ENCODE peak calls at places on chromosomes 3 and 15, in ten cellular contexts. R is A549; W is WTC11; A is IMR-90; Z is thyroid gland; K is fibroblast of lung; S is kidney; Y is CD8-positive, alpha-beta T cell; H is type B pancreatic cell; J is thoracic aorta. I is an unnamed sample.

GRCh38 chr3:16528581-16528993 is 15.1 kb upstream of the RFTN1 start:
- DNase-seq in W (no peak), A (no peak), J (no peak), Z (peak; percentile 44), S (no peak), R (no peak), Y (no peak), H (no peak), K (no peak), I (no peak)

GRCh38 chr3:12878026-12878636 is 36.8 kb upstream of the RPL32 start:
- DNase-seq in A (no peak), R (no peak), W (no peak), S (no peak), H (no peak), K (no peak), J (no peak), Z (no peak), Y (no peak), I (no peak)

GRCh38 chr15:63503739-63504246 is 600 bp upstream of the USP3 start:
- DNase-seq in A (peak; percentile 93), H (no peak), R (peak; percentile 93), Y (peak; percentile 89), S (peak; percentile 93), Z (peak; percentile 65), W (peak; percentile 36), J (peak; percentile 63), K (peak; percentile 77), I (peak; percentile 45)

GRCh38 chr15:26771917-26772587 is 814 bp downstream of the GABRB3 start:
- DNase-seq in A (no peak), W (no peak), Z (peak; percentile 48), S (no peak), K (no peak), R (peak; percentile 52), Y (no peak), H (no peak), J (no peak), I (no peak)

GRCh38 chr3:58272891-58273290 is 33.2 kb upstream of the RPP14 start:
- DNase-seq in W (no peak), J (no peak), A (peak; percentile 42), S (no peak), Z (no peak), R (no peak), Y (no peak), K (peak; percentile 42), H (no peak), I (no peak)

GRCh38 chr15:65916664-65917406 is 47.5 kb downstream of the RAB11A start:
- DNase-seq in S (peak; percentile 83), K (peak; percentile 59), Y (no peak), J (no peak), A (peak; percentile 74), Z (peak; percentile 73), H (no peak), R (peak; percentile 76), W (peak; percentile 87), I (no peak)

GRCh38 chr3:138351916-138352555 is 3.7 kb downstream of the MRAS start:
- DNase-seq in H (no peak), A (peak; percentile 28), J (peak; percentile 51), Z (no peak), W (no peak), K (no peak), Y (no peak), R (no peak), S (no peak), I (no peak)

GRCh38 chr15:29819979-29820801 is 2.1 kb downstream of the TJP1 start:
- DNase-seq in Y (no peak), K (no peak), H (no peak), W (no peak), A (peak; percentile 28), S (no peak), R (no peak), J (no peak), Z (no peak), I (no peak)

GRCh38 chr3:102531686-102532085 is 96.9 kb downstream of the ZPLD1 start:
- DNase-seq in W (no peak), Z (no peak), A (no peak), R (no peak), J (no peak), H (no peak), Y (no peak), S (no peak), K (no peak), I (no peak)

GRCh38 chr3:102526865-102527264 is 92.0 kb downstream of the ZPLD1 start:
- DNase-seq in R (no peak), Z (no peak), A (no peak), J (no peak), K (no peak), H (no peak), W (no peak), S (no peak), Y (no peak), I (no peak)

GRCh38 chr3:102530443-102531195 is 95.8 kb downstream of the ZPLD1 start:
- DNase-seq in Z (no peak), W (no peak), A (peak; percentile 8), S (no peak), H (no peak), R (peak; percentile 19), J (no peak), K (peak; percentile 36), Y (no peak), I (no peak)

GRCh38 chr3:102528727-102529126 is 93.9 kb downstream of the ZPLD1 start:
- DNase-seq in H (no peak), Y (no peak), Z (no peak), A (no peak), R (no peak), J (no peak), S (no peak), W (no peak), K (no peak), I (no peak)

GRCh38 chr3:102529452-102529851 is 94.6 kb downstream of the ZPLD1 start:
- DNase-seq in J (no peak), S (no peak), R (peak; percentile 32), W (peak; percentile 35), Z (no peak), A (peak; percentile 7), Y (no peak), H (no peak), K (peak; percentile 44), I (no peak)
- TF ChIP-seq CTCF in J (no peak), S (peak; percentile 40), R (peak; percentile 35), W (no peak), Z (no peak), A (peak; percentile 21), Y (no peak), H (peak; percentile 51), K (peak; percentile 53), I (no peak)

GRCh38 chr3:190513409-190514162 is at the start of gene IL1RAP:
- DNase-seq in Y (peak; percentile 90), Z (peak; percentile 84), A (peak; percentile 88), R (peak; percentile 89), H (peak; percentile 89), W (peak; percentile 80), J (peak; percentile 47), K (peak; percentile 95), S (peak; percentile 97), I (peak; percentile 59)

GRCh38 chr3:190516416-190516815 is 2.5 kb downstream of the IL1RAP start:
- DNase-seq in S (no peak), H (no peak), R (no peak), W (no peak), K (no peak), Z (no peak), J (no peak), Y (no peak), A (no peak), I (no peak)

GRCh38 chr3:190519886-190520285 is 6.0 kb downstream of the IL1RAP start:
- DNase-seq in W (no peak), Z (no peak), R (no peak), S (no peak), K (no peak), A (no peak), Y (no peak), H (no peak), J (no peak), I (no peak)

GRCh38 chr3:190514163-190515153 is 573 bp downstream of the IL1RAP start:
- DNase-seq in Z (peak; percentile 34), A (peak; percentile 60), S (peak; percentile 75), H (no peak), R (peak; percentile 36), K (peak; percentile 62), J (no peak), W (peak; percentile 25), Y (peak; percentile 51), I (no peak)

DNA sequence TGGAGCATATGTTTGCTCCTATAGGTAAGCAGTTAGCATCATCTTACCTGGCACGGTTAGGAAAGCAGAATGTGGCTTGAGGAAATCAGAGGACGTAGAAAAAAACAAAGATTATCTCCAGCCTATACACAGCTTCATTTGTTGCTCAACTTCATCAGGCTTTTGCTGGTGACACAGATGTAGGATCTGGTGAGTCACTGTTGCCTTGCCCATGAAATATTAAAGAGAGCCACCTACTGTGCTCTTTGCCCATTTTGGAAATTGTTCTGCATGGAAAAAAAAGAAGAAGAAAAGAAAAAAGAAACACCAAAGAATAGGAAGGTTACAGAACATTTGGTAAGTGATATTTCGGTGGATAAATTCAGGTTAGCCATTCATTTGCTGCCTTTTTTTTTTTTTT is 3.8 kb downstream of the IL1RAP start:
- DNase-seq in S (no peak), Z (no peak), J (no peak), Y (no peak), K (peak; percentile 67), H (no peak), R (peak; percentile 40), W (no peak), A (peak; percentile 73), I (no peak)
- TF ChIP-seq CTCF in S (no peak), Z (no peak), J (no peak), Y (no peak), K (no peak), H (no peak), R (no peak), W (no peak), A (peak; percentile 9), I (no peak)

GRCh38 chr3:188066141-188066540 is 87.8 kb upstream of the LPP start:
- DNase-seq in Z (no peak), R (no peak), K (no peak), H (no peak), A (no peak), S (no peak), J (no peak), W (no peak), Y (no peak), I (no peak)

GRCh38 chr3:188067932-188068331 is 86.0 kb upstream of the LPP start:
- DNase-seq in A (peak; percentile 83), R (peak; percentile 16), Z (no peak), S (no peak), H (no peak), J (no peak), K (peak; percentile 35), Y (no peak), W (no peak), I (no peak)

GRCh38 chr3:188060436-188060835 is 93.5 kb upstream of the LPP start:
- DNase-seq in S (no peak), K (no peak), W (no peak), Z (no peak), A (no peak), Y (no peak), R (no peak), J (no peak), H (no peak), I (no peak)

GRCh38 chr3:188061133-188061532 is 92.8 kb upstream of the LPP start:
- DNase-seq in Z (peak; percentile 19), A (peak; percentile 64), S (no peak), Y (peak; percentile 56), K (peak; percentile 20), J (no peak), H (no peak), W (no peak), R (peak; percentile 42), I (no peak)

DNA sequence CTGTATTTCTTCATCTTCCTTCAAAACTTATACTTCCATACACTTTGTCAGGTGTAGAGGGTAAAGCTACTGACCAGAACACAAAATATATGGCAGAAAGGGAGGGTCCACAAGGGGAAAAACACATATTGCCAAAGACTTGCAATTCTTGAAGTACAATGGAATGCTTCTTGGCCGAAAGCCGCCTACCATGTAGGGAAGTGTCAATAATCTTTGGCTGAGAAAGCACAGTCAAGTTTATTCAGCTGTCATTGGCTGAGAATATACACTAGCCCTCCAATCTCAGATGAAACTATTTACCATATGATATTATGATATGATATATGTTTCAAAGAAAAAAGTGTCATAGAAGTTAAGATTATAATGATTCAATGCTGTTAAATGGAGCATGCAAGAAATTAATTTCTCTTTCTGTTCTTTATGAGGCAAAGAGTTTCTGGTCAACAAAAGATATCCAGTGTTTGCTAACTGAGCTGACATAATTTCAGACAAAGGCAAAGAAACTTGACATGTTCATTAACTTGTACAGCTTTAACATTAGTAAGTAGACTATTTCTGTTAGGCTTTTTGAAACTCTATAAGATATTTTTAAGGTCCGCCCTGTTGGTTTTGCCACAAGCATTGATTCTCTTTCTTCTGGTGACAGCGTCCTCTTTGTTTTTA is 89.0 kb upstream of the LPP start:
- DNase-seq in Z (no peak), A (no peak), J (no peak), S (no peak), R (no peak), K (peak; percentile 50), H (no peak), Y (no peak), W (no peak), I (no peak)
- TF ChIP-seq CTCF in Z (no peak), A (no peak), J (no peak), S (no peak), R (no peak), K (no peak), H (no peak), Y (no peak), W (no peak), I (no peak)

DNA sequence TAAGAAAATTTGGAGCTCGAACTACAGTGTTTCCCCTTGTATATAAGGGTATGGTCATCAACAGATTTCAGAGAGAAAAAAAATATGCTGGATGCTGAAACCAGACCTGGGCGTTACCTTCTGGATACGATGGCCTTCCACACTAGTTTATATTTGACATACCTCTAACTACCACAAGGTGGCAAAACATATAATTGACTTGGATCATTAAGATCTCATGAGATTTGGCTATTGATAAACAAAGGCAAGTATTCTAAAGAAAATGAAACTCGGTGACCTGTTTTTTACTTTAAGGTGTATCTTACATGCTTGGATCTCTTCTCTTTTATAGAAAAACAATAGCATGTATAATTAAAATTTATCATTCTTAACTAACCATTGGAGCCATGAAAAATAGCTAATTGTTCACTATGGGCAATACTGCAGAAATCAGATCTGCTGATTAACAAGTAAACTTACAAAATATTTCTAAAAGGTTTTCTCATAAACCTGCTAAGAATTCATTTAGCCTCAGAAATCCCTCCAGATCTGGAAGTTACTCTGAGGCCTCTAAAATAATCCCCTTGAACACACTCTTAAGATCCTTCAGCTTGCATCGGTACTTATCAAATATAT is 300.6 kb upstream of the KCNH8 start:
- DNase-seq in H (no peak), Z (no peak), S (no peak), Y (no peak), K (no peak), A (no peak), W (no peak), R (peak; percentile 22), J (no peak), I (no peak)
- TF ChIP-seq CTCF in H (peak; percentile 72), Z (peak; percentile 17), S (no peak), Y (peak; percentile 45), K (no peak), A (no peak), W (peak; percentile 60), R (peak; percentile 29), J (peak; percentile 26), I (no peak)

I was measured in omental fat pad.